ENCODE peak calls at places on chromosomes 13 and 19, in five cellular contexts. M, G, P, H and N are unnamed samples.

GRCh38 chr19:47247308-47247990 is 8.9 kb upstream of the CCDC9 start:
- DNase-seq in M (peak; percentile 87), G (peak; percentile 85), P (peak; percentile 81), H (peak; percentile 92), N (peak; percentile 75)

GRCh38 chr19:38769635-38770211 is 3.6 kb downstream of the LGALS7 start:
- DNase-seq in M (peak; percentile 92), G (peak; percentile 92), P (peak; percentile 84), H (peak; percentile 97), N (peak; percentile 85)

GRCh38 chr13:40916207-40916998 is 102.7 kb downstream of the ELF1 start:
- DNase-seq in M (peak; percentile 11), G (no peak), P (no peak), H (no peak), N (no peak)

GRCh38 chr19:56066152-56067023 is 54.7 kb downstream of the ZNF787 start:
- DNase-seq in M (peak; percentile 56), G (peak; percentile 74), P (peak; percentile 63), H (peak; percentile 82), N (peak; percentile 62)

GRCh38 chr13:33800646-33801186 is 17.2 kb upstream of the RFC3 start:
- DNase-seq in M (no peak), G (no peak), P (no peak), H (no peak), N (no peak)

GRCh38 chr13:108859202-108860012 is 230.0 kb downstream of the MYO16 start:
- DNase-seq in M (peak; percentile 50), G (no peak), P (no peak), H (no peak), N (no peak)

GRCh38 chr13:102729560-102730275 is 34.9 kb upstream of the METTL21C start:
- DNase-seq in M (peak; percentile 87), G (no peak), P (no peak), H (no peak), N (peak; percentile 7)

GRCh38 chr13:45511310-45512147 is 46.8 kb downstream of the COG3 start:
- DNase-seq in M (peak; percentile 85), G (no peak), P (no peak), H (no peak), N (peak; percentile 76)

GRCh38 chr19:41479757-41480191 is 36.8 kb downstream of the ERICH4 start:
- DNase-seq in M (peak; percentile 76), G (no peak), P (no peak), H (peak; percentile 81), N (no peak)

GRCh38 chr13:29934531-29935308 is 84.3 kb upstream of the UBL3 start:
- DNase-seq in M (no peak), G (no peak), P (no peak), H (peak; percentile 63), N (peak; percentile 45)

GRCh38 chr19:15253513-15253912 is 21.3 kb upstream of the EPHX3 start:
- DNase-seq in M (no peak), G (no peak), P (peak; percentile 42), H (peak; percentile 83), N (no peak)

GRCh38 chr13:112671359-112671758 is 18.5 kb upstream of the ATP11A start:
- DNase-seq in M (no peak), G (no peak), P (peak; percentile 6), H (no peak), N (no peak)

GRCh38 chr19:21833733-21834132 is 2.2 kb downstream of the ZNF43 start:
- DNase-seq in M (no peak), G (no peak), P (no peak), H (no peak), N (no peak)

GRCh38 chr19:10517760-10518443 is 655 bp upstream of the S1PR5 start:
- DNase-seq in M (peak; percentile 27), G (no peak), P (no peak), H (peak; percentile 66), N (no peak)

GRCh38 chr13:20353973-20354372 is 121.9 kb upstream of the GJB6 start:
- DNase-seq in M (peak; percentile 64), G (no peak), P (no peak), H (no peak), N (no peak)

GRCh38 chr13:50386527-50387123 is 371.4 kb downstream of the KCNRG start:
- DNase-seq in M (peak; percentile 58), G (no peak), P (peak; percentile 27), H (peak; percentile 71), N (no peak)

GRCh38 chr13:110630566-110631119 is 15.3 kb downstream of the NAXD start:
- DNase-seq in M (peak; percentile 30), G (no peak), P (no peak), H (no peak), N (no peak)

GRCh38 chr13:114140909-114141255 is 8.5 kb upstream of the RASA3 start:
- DNase-seq in M (no peak), G (no peak), P (no peak), H (no peak), N (no peak)

GRCh38 chr13:28716511-28716910 is 2.3 kb downstream of the SLC46A3 start:
- DNase-seq in M (peak; percentile 88), G (no peak), P (peak; percentile 56), H (peak; percentile 53), N (peak; percentile 97)

GRCh38 chr13:86569119-86569518 is 769.9 kb upstream of the SLITRK6 start:
- DNase-seq in M (no peak), G (no peak), P (no peak), H (no peak), N (no peak)

GRCh38 chr19:16001481-16002312 is 52.9 kb downstream of the OR10H4 start:
- DNase-seq in M (peak; percentile 82), G (no peak), P (peak; percentile 46), H (no peak), N (peak; percentile 80)

GRCh38 chr13:112911285-112911701 is 57.7 kb upstream of the MCF2L start:
- DNase-seq in M (no peak), G (no peak), P (no peak), H (no peak), N (no peak)

GRCh38 chr13:106917673-106918652 is 350.0 kb upstream of the ARGLU1 start:
- DNase-seq in M (peak; percentile 84), G (peak; percentile 79), P (peak; percentile 74), H (peak; percentile 91), N (peak; percentile 74)

GRCh38 chr13:92657565-92657964 is 569.0 kb upstream of the GPC6 start:
- DNase-seq in M (peak; percentile 67), G (no peak), P (no peak), H (no peak), N (no peak)

GRCh38 chr13:77859450-77859849 is 59.2 kb downstream of the EDNRB start:
- DNase-seq in M (peak; percentile 92), G (no peak), P (peak; percentile 38), H (no peak), N (no peak)

GRCh38 chr13:25059166-25059565 is 36.8 kb upstream of the PABPC3 start:
- DNase-seq in M (no peak), G (no peak), P (no peak), H (no peak), N (no peak)

GRCh38 chr13:79227418-79227817 is 178.6 kb downstream of the RBM26 start:
- DNase-seq in M (no peak), G (no peak), P (no peak), H (no peak), N (no peak)

GRCh38 chr13:21637296-21637695 is 33.3 kb upstream of the MICU2 start:
- DNase-seq in M (peak; percentile 14), G (peak; percentile 82), P (no peak), H (no peak), N (peak; percentile 93)

GRCh38 chr19:31957711-31958110 is 387.7 kb upstream of the ZNF507 start:
- DNase-seq in M (no peak), G (no peak), P (no peak), H (no peak), N (no peak)

GRCh38 chr13:92806215-92806614 is 420.4 kb upstream of the GPC6 start:
- DNase-seq in M (peak; percentile 31), G (no peak), P (no peak), H (no peak), N (peak; percentile 78)

GRCh38 chr19:41708481-41708880 is at the start of gene CEACAM5:
- DNase-seq in M (no peak), G (no peak), P (no peak), H (no peak), N (peak; percentile 50)

GRCh38 chr13:79782541-79783216 is 301.7 kb downstream of the NDFIP2 start:
- DNase-seq in M (peak; percentile 93), G (peak; percentile 46), P (no peak), H (peak; percentile 85), N (no peak)

GRCh38 chr19:19324059-19324755 is 3.6 kb downstream of the MAU2 start:
- DNase-seq in M (no peak), G (no peak), P (no peak), H (no peak), N (no peak)

GRCh38 chr13:26025196-26025595 is 26.6 kb downstream of the SHISA2 start:
- DNase-seq in M (no peak), G (no peak), P (no peak), H (no peak), N (no peak)

GRCh38 chr13:24997367-24997967 is 98.5 kb upstream of the PABPC3 start:
- DNase-seq in M (peak; percentile 47), G (no peak), P (no peak), H (no peak), N (peak; percentile 35)

GRCh38 chr13:38785047-38785446 is 98.2 kb downstream of the FREM2 start:
- DNase-seq in M (no peak), G (no peak), P (no peak), H (no peak), N (no peak)

GRCh38 chr19:45676851-45677263 is 8.8 kb downstream of the GIPR start:
- DNase-seq in M (no peak), G (peak; percentile 49), P (no peak), H (peak; percentile 69), N (peak; percentile 24)

GRCh38 chr19:12346896-12347295 is 13.5 kb upstream of the ZNF563 start:
- DNase-seq in M (no peak), G (no peak), P (no peak), H (no peak), N (peak; percentile 24)
- H3K9me3 ChIP-seq in M (no peaks in the 10 kb centered on the region), G (peaks cover 67% of the 10 kb centered on the region), P (no peaks in the 10 kb centered on the region), H (peaks cover 7% of the 10 kb centered on the region), N (peaks cover 2% of the 10 kb centered on the region)

DNA sequence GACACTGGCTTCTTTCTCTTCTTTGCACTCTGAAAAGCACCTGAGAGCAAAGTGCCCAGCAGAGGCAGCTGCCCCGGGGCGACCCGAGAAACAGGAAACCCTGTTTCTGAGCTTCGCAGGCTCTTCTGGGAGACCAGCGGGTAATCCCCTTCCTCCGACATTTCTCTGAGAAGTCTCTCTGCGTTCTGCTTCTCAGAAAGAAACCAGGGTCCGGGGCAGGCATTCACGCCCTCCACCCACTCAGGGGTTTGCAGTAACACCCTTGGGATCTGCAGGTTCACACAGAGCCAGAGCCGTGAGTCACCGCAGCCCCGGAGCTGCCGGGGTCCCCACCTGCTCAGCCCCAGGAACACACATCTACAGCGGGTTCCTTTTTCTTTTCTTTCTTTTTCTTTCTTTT is 86.0 kb downstream of the GADD45B start:
- DNase-seq in M (no peak), G (no peak), P (no peak), H (peak; percentile 27), N (peak; percentile 25)
- H3K27ac ChIP-seq in M (no peak overlapping the region), G (no peak overlapping the region), P (no peak overlapping the region), H (no peak overlapping the region), N (no peak overlapping the region)

GRCh38 chr19:54525636-54526035 is 23.0 kb downstream of the LAIR2 start:
- DNase-seq in M (no peak), G (no peak), P (no peak), H (no peak), N (no peak)
- H3K9me3 ChIP-seq in M (no peaks in the 10 kb centered on the region), G (no peaks in the 10 kb centered on the region), P (no peaks in the 10 kb centered on the region), H (no peaks in the 10 kb centered on the region), N (no peaks in the 10 kb centered on the region)

DNA sequence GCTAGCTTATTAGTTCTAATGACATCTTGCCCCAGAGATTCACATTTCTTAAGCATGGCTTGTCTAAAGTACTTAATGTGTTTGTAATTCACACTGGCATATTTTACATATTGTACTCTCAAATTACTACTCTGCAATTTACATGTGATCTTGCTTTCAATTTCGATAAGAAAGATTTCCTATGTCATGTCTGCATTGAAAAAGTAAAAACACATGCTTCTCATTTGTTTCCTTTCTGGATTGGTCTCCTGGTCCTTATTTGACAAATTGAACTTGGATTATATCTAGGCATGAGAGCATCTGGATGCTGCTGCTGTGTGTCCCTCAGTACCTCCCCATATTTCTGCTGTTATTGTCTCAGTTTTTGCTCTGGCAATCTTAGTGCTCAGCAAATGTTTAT is 955.6 kb upstream of the PCDH9 start:
- DNase-seq in M (no peak), G (no peak), P (no peak), H (no peak), N (no peak)
- H3K27ac ChIP-seq in M (no peak overlapping the region), G (no peak overlapping the region), P (no peak overlapping the region), H (no peak overlapping the region), N (no peak overlapping the region)